ENCODE peak calls at places on chromosomes 2 and 18, in five cellular contexts. S, N, F, E and U are unnamed samples.
A peak's percentile ranks its signal among the peaks of the same experiment; 100 is the strongest.

GRCh38 chr2:102932521-102932920 is 170.7 kb downstream of the TMEM182 start:
- DNase-seq in S (no peak), N (no peak), F (no peak), E (no peak), U (no peak)

GRCh38 chr2:203498161-203498560 is 36.9 kb downstream of the RAPH1 start:
- DNase-seq in S (no peak), N (no peak), F (no peak), E (peak; percentile 71), U (no peak)

GRCh38 chr18:9757851-9758587 is 49.9 kb downstream of the RAB31 start:
- DNase-seq in S (no peak), N (no peak), F (no peak), E (no peak), U (no peak)

GRCh38 chr18:62716679-62717058 is 1.3 kb downstream of the PHLPP1 start:
- DNase-seq in S (peak; percentile 63), N (no peak), F (no peak), E (peak; percentile 46), U (no peak)

GRCh38 chr18:62529597-62529996 is 6.8 kb downstream of the ZCCHC2 start:
- DNase-seq in S (no peak), N (no peak), F (no peak), E (no peak), U (no peak)

GRCh38 chr2:240463274-240463865 is 27.9 kb downstream of the GPC1 start:
- DNase-seq in S (no peak), N (no peak), F (no peak), E (no peak), U (no peak)

GRCh38 chr2:27584597-27584996 is 1.8 kb downstream of the ZNF512 start:
- DNase-seq in S (no peak), N (no peak), F (no peak), E (no peak), U (no peak)

GRCh38 chr2:11701831-11702301 is 31.9 kb upstream of the NTSR2 start:
- DNase-seq in S (no peak), N (no peak), F (no peak), E (no peak), U (no peak)

GRCh38 chr2:205754924-205755321 is 72.6 kb downstream of the NRP2 start:
- DNase-seq in S (no peak), N (peak; percentile 42), F (no peak), E (no peak), U (no peak)

GRCh38 chr2:140873915-140874531 is 1256.8 kb downstream of the LRP1B start:
- DNase-seq in S (peak; percentile 44), N (no peak), F (no peak), E (no peak), U (no peak)

GRCh38 chr2:118312963-118313756 is 224.9 kb downstream of the INSIG2 start:
- DNase-seq in S (peak; percentile 77), N (no peak), F (no peak), E (no peak), U (no peak)

GRCh38 chr2:27236626-27237025 is 19.5 kb downstream of the CAD start:
- DNase-seq in S (no peak), N (no peak), F (no peak), E (no peak), U (no peak)

GRCh38 chr2:2014251-2014761 is 270.0 kb upstream of the PXDN start:
- DNase-seq in S (no peak), N (no peak), F (no peak), E (no peak), U (no peak)

GRCh38 chr2:234964631-234965461 is 13.0 kb downstream of the SH3BP4 start:
- DNase-seq in S (no peak), N (no peak), F (no peak), E (no peak), U (no peak)

GRCh38 chr2:21422724-21423522 is 299.2 kb downstream of the TDRD15 start:
- DNase-seq in S (no peak), N (peak; percentile 67), F (no peak), E (no peak), U (no peak)

GRCh38 chr2:205768815-205769493 is 86.7 kb downstream of the NRP2 start:
- DNase-seq in S (no peak), N (no peak), F (no peak), E (peak; percentile 41), U (no peak)

GRCh38 chr2:99818842-99819241 is 323.5 kb downstream of the AFF3 start:
- DNase-seq in S (no peak), N (peak; percentile 10), F (no peak), E (peak; percentile 57), U (no peak)

GRCh38 chr2:26609839-26610277 is 31.3 kb downstream of the CIB4 start:
- DNase-seq in S (no peak), N (no peak), F (no peak), E (no peak), U (no peak)

GRCh38 chr2:141062016-141062415 is 1068.8 kb downstream of the LRP1B start:
- DNase-seq in S (no peak), N (no peak), F (no peak), E (no peak), U (no peak)

GRCh38 chr2:134745023-134745422 is 26.2 kb upstream of the TMEM163 start:
- DNase-seq in S (no peak), N (no peak), F (no peak), E (no peak), U (no peak)

GRCh38 chr2:226772389-226773179 is 27.0 kb downstream of the IRS1 start:
- DNase-seq in S (no peak), N (peak; percentile 69), F (no peak), E (peak; percentile 13), U (no peak)

GRCh38 chr2:47422560-47422959 is 19.6 kb downstream of the MSH2 start:
- DNase-seq in S (no peak), N (no peak), F (no peak), E (peak; percentile 13), U (no peak)

GRCh38 chr2:240620859-240621258 is 4.4 kb upstream of the GPR35 start:
- DNase-seq in S (no peak), N (no peak), F (no peak), E (no peak), U (no peak)

GRCh38 chr2:98569197-98569793 is 39.0 kb downstream of the COA5 start:
- DNase-seq in S (peak; percentile 80), N (peak; percentile 41), F (peak; percentile 19), E (peak; percentile 30), U (no peak)

GRCh38 chr2:172588931-172589330 is 33.0 kb downstream of the PDK1 start:
- DNase-seq in S (no peak), N (no peak), F (no peak), E (no peak), U (no peak)

GRCh38 chr2:144198116-144198515 is 321.8 kb downstream of the ZEB2 start:
- DNase-seq in S (peak; percentile 24), N (peak; percentile 61), F (no peak), E (peak; percentile 72), U (no peak)

GRCh38 chr2:212908031-212908430 is 243.4 kb downstream of the IKZF2 start:
- DNase-seq in S (no peak), N (no peak), F (no peak), E (no peak), U (peak; percentile 89)

GRCh38 chr2:8754056-8754790 is 72.4 kb downstream of the ID2 start:
- DNase-seq in S (no peak), N (no peak), F (no peak), E (no peak), U (peak; percentile 71)

GRCh38 chr2:231670892-231671616 is 37.3 kb upstream of the PTMA start:
- DNase-seq in S (peak; percentile 67), N (no peak), F (no peak), E (peak; percentile 21), U (no peak)

GRCh38 chr2:36172828-36173227 is 182.8 kb upstream of the CRIM1 start:
- DNase-seq in S (no peak), N (no peak), F (no peak), E (no peak), U (no peak)

GRCh38 chr18:31791817-31792579 is 31.3 kb upstream of the SLC25A52 start:
- DNase-seq in S (no peak), N (no peak), F (no peak), E (no peak), U (no peak)

GRCh38 chr2:68043719-68044498 is 18.9 kb downstream of the C1D start:
- DNase-seq in S (no peak), N (no peak), F (no peak), E (peak; percentile 25), U (no peak)

GRCh38 chr2:169891593-169892298 is 64.5 kb downstream of the UBR3 start:
- DNase-seq in S (no peak), N (peak; percentile 39), F (no peak), E (no peak), U (peak; percentile 61)

GRCh38 chr18:63297678-63298392 is 21.7 kb downstream of the BCL2 start:
- DNase-seq in S (peak; percentile 11), N (no peak), F (no peak), E (no peak), U (no peak)

GRCh38 chr2:134408791-134409190 is 154.9 kb downstream of the MGAT5 start:
- DNase-seq in S (no peak), N (no peak), F (no peak), E (peak; percentile 32), U (no peak)

GRCh38 chr2:108309903-108310302 is 21.2 kb downstream of the SULT1C2 start:
- DNase-seq in S (no peak), N (no peak), F (no peak), E (no peak), U (no peak)
- TF ChIP-seq EZH2 in S (no peak), N (no peak), F (no peak), E (no peak), U (no peak)

DNA sequence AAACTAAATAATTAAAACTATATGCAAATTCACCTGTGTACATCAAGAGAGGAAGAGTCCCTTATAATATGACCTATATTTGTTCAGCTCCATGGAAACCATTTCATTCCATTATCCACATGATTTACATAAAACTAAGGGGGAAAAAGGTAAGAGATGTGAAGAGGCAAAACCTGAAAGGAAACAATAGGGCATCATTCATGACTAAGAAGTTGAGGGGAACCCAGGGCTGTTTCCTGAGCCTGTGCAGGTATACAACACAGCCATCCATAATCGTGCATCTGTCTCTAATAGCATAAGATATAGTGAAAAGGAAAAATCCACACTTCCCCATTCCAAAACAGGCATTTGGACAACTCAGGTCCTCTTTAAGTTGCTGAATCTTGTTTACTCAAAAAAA is 151.3 kb downstream of the NR4A2 start:
- DNase-seq in S (peak; percentile 18), N (no peak), F (no peak), E (no peak), U (no peak)
- TF ChIP-seq POLR2AphosphoS5 in S (no peak), N (no peak), F (no peak), E (no peak), U (no peak)

GRCh38 chr18:48949051-48949605 is 1.6 kb downstream of the SMAD7 start:
- DNase-seq in S (no peak), N (no peak), F (no peak), E (peak; percentile 21), U (no peak)
- TF ChIP-seq EZH2 in S (no peak), N (no peak), F (peak; percentile 43), E (no peak), U (no peak)

DNA sequence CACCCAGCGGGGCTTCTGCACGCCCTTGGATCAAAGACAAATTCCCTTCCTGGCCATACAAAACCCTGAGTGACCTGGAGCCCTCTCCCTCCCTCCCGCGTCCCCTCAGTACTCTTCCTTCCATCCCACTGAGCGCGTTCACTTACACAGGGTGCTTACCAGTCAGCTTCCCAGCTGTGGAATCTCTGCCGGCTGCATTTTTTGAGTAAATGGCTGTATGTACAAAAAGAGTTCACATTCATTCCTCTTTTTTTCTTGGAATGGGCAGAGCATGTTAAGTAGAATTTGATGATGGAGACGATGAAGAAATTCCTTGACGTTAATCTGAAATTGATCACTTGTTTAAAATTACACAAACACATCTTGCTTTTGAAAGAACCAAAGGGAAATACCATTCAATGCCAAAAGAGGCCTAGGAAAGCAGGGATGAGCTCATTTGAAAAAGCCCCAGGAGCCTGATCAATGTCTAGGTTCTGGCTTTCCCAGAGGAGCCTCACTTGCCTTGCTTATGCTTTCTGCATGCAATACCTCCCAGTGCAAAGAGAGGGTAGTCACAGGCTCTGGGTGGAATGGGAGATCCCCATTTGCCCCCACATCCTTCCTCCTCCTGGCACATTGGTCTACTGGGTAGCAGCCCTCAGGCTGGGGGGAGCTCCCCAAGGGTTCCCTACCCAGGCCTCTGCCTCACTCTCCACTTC is 12.2 kb upstream of the SMAD7 start:
- DNase-seq in S (no peak), N (no peak), F (no peak), E (no peak), U (no peak)
- TF ChIP-seq POLR2AphosphoS5 in S (no peak), N (no peak), F (no peak), E (no peak), U (no peak)